ENCODE peak calls at places on chromosomes 16 and 17, in four cellular contexts. One of them, this sample, is unnamed. For H4K20me1, the result is how much of the 10 kb centered on the place peaks cover.

GRCh38 chr17:1201132-1201702 is 21.4 kb upstream of the ABR start:
- DNase-seq in IMR-90: no peak
- DNase-seq in GM23248: no peak
- DNase-seq in endothelial cell of umbilical vein: no peak
- DNase-seq in this sample: peak

GRCh38 chr17:12773153-12773552 is 16.1 kb upstream of the ARHGAP44 start:
- DNase-seq in GM23248: no peak
- DNase-seq in IMR-90: no peak
- DNase-seq in endothelial cell of umbilical vein: no peak
- DNase-seq in this sample: no peak

GRCh38 chr16:47939690-47940089 is 216.1 kb downstream of the ABCC12 start:
- DNase-seq in IMR-90: no peak
- DNase-seq in endothelial cell of umbilical vein: no peak
- DNase-seq in GM23248: no peak
- DNase-seq in this sample: no peak

GRCh38 chr17:33192961-33193911 is 99.9 kb downstream of the ASIC2 start:
- DNase-seq in IMR-90: no peak
- DNase-seq in endothelial cell of umbilical vein: no peak
- DNase-seq in GM23248: no peak
- DNase-seq in this sample: no peak

GRCh38 chr16:67961551-67961957 is 6.9 kb downstream of the SLC12A4 start:
- DNase-seq in endothelial cell of umbilical vein: no peak
- DNase-seq in IMR-90: no peak
- DNase-seq in GM23248: no peak
- DNase-seq in this sample: no peak

GRCh38 chr16:48608871-48609452 is 1.0 kb downstream of the N4BP1 start:
- DNase-seq in GM23248: peak
- DNase-seq in IMR-90: no peak
- DNase-seq in endothelial cell of umbilical vein: no peak
- DNase-seq in this sample: peak

GRCh38 chr16:1909661-1910231 is 8.5 kb downstream of the HS3ST6 start:
- DNase-seq in IMR-90: no peak
- DNase-seq in GM23248: no peak
- DNase-seq in endothelial cell of umbilical vein: no peak
- DNase-seq in this sample: peak

GRCh38 chr16:86625029-86625428 is 46.7 kb downstream of the FOXL1 start:
- DNase-seq in IMR-90: no peak
- DNase-seq in GM23248: no peak
- DNase-seq in endothelial cell of umbilical vein: no peak
- DNase-seq in this sample: no peak

GRCh38 chr16:4505356-4506153 is 29.4 kb downstream of the HMOX2 start:
- DNase-seq in IMR-90: no peak
- DNase-seq in endothelial cell of umbilical vein: no peak
- DNase-seq in GM23248: no peak
- DNase-seq in this sample: no peak

GRCh38 chr16:54112807-54113206 is 173.8 kb downstream of the IRX3 start:
- DNase-seq in endothelial cell of umbilical vein: no peak
- DNase-seq in GM23248: no peak
- DNase-seq in IMR-90: no peak
- DNase-seq in this sample: no peak

GRCh38 chr17:37190493-37190892 is 185.3 kb upstream of the C17orf78 start:
- DNase-seq in GM23248: no peak
- DNase-seq in IMR-90: no peak
- DNase-seq in endothelial cell of umbilical vein: no peak
- DNase-seq in this sample: no peak

GRCh38 chr16:51638338-51639135 is 487.5 kb upstream of the SALL1 start:
- DNase-seq in GM23248: peak
- DNase-seq in endothelial cell of umbilical vein: no peak
- DNase-seq in IMR-90: peak
- DNase-seq in this sample: no peak

GRCh38 chr16:68047987-68048386 is 24.9 kb downstream of the DUS2 start:
- DNase-seq in endothelial cell of umbilical vein: no peak
- DNase-seq in GM23248: no peak
- DNase-seq in IMR-90: no peak
- DNase-seq in this sample: no peak

GRCh38 chr16:77431131-77431670 is 3.6 kb downstream of the ADAMTS18 start:
- DNase-seq in GM23248: peak
- DNase-seq in endothelial cell of umbilical vein: peak
- DNase-seq in IMR-90: no peak
- DNase-seq in this sample: no peak

GRCh38 chr16:3748307-3748706 is 31.0 kb upstream of the TRAP1 start:
- DNase-seq in IMR-90: no peak
- DNase-seq in endothelial cell of umbilical vein: peak
- DNase-seq in GM23248: no peak
- DNase-seq in this sample: peak

GRCh38 chr17:29140051-29140582 is 40.1 kb downstream of the MYO18A start:
- DNase-seq in IMR-90: peak
- DNase-seq in endothelial cell of umbilical vein: peak
- DNase-seq in GM23248: peak
- DNase-seq in this sample: peak

GRCh38 chr16:48047755-48048154 is 108.0 kb downstream of the ABCC12 start:
- DNase-seq in IMR-90: no peak
- DNase-seq in endothelial cell of umbilical vein: peak
- DNase-seq in GM23248: no peak
- DNase-seq in this sample: no peak

GRCh38 chr16:78480588-78480987 is 381.1 kb downstream of the WWOX start:
- DNase-seq in IMR-90: no peak
- DNase-seq in endothelial cell of umbilical vein: no peak
- DNase-seq in GM23248: no peak
- DNase-seq in this sample: no peak

GRCh38 chr17:79829004-79829403 is 10.2 kb downstream of the CBX4 start:
- DNase-seq in IMR-90: no peak
- DNase-seq in endothelial cell of umbilical vein: no peak
- DNase-seq in GM23248: no peak
- DNase-seq in this sample: no peak

GRCh38 chr17:1764274-1764673 is 2.4 kb downstream of the SERPINF1 start:
- DNase-seq in GM23248: peak
- DNase-seq in endothelial cell of umbilical vein: peak
- DNase-seq in IMR-90: peak
- DNase-seq in this sample: peak

GRCh38 chr17:6070280-6070894 is at the start of gene WSCD1:
- DNase-seq in GM23248: peak
- DNase-seq in IMR-90: no peak
- DNase-seq in endothelial cell of umbilical vein: no peak
- DNase-seq in this sample: peak

GRCh38 chr17:72987166-72987565 is 105.3 kb downstream of the SLC39A11 start:
- DNase-seq in endothelial cell of umbilical vein: no peak
- DNase-seq in GM23248: no peak
- DNase-seq in IMR-90: no peak
- DNase-seq in this sample: no peak

GRCh38 chr17:56742601-56743000 is 91.1 kb downstream of the C17orf67 start:
- DNase-seq in GM23248: no peak
- DNase-seq in IMR-90: no peak
- DNase-seq in endothelial cell of umbilical vein: no peak
- DNase-seq in this sample: no peak

GRCh38 chr17:43211480-43212402 is at the start of gene TMEM106A:
- DNase-seq in IMR-90: peak
- DNase-seq in GM23248: peak
- DNase-seq in endothelial cell of umbilical vein: peak
- DNase-seq in this sample: peak

GRCh38 chr16:89616576-89617437 is 3.4 kb downstream of the DPEP1 start:
- DNase-seq in IMR-90: no peak
- DNase-seq in GM23248: no peak
- DNase-seq in endothelial cell of umbilical vein: no peak
- DNase-seq in this sample: no peak

GRCh38 chr16:88329726-88330700 is 52.7 kb upstream of the ZNF469 start:
- DNase-seq in IMR-90: no peak
- DNase-seq in endothelial cell of umbilical vein: no peak
- DNase-seq in GM23248: no peak
- DNase-seq in this sample: peak

GRCh38 chr16:56332464-56333079 is 92.8 kb downstream of the AMFR start:
- DNase-seq in endothelial cell of umbilical vein: peak
- DNase-seq in IMR-90: peak
- DNase-seq in GM23248: peak
- DNase-seq in this sample: peak

GRCh38 chr17:82837586-82838320 is 2.1 kb downstream of the ZNF750 start:
- DNase-seq in IMR-90: no peak
- DNase-seq in GM23248: no peak
- DNase-seq in endothelial cell of umbilical vein: no peak
- DNase-seq in this sample: no peak

GRCh38 chr16:89174877-89175276 is 3.3 kb downstream of the CDH15 start:
- DNase-seq in GM23248: no peak
- DNase-seq in endothelial cell of umbilical vein: no peak
- DNase-seq in IMR-90: no peak
- DNase-seq in this sample: peak

GRCh38 chr17:40493697-40494096 is 7.7 kb downstream of the TNS4 start:
- DNase-seq in IMR-90: no peak
- DNase-seq in GM23248: no peak
- DNase-seq in endothelial cell of umbilical vein: no peak
- DNase-seq in this sample: no peak

GRCh38 chr16:19859166-19859565 is 25.5 kb downstream of the GPRC5B start:
- DNase-seq in endothelial cell of umbilical vein: no peak
- DNase-seq in IMR-90: no peak
- DNase-seq in GM23248: no peak
- DNase-seq in this sample: no peak

GRCh38 chr16:46727630-46728029 is 20.5 kb downstream of the MYLK3 start:
- DNase-seq in endothelial cell of umbilical vein: no peak
- DNase-seq in GM23248: no peak
- DNase-seq in IMR-90: no peak
- DNase-seq in this sample: no peak

GRCh38 chr16:72060405-72060804 is 2.6 kb upstream of the HPR start:
- DNase-seq in IMR-90: no peak
- DNase-seq in GM23248: no peak
- DNase-seq in endothelial cell of umbilical vein: no peak
- DNase-seq in this sample: no peak

GRCh38 chr16:84271866-84272265 is 22.8 kb upstream of the WFDC1 start:
- DNase-seq in GM23248: no peak
- DNase-seq in endothelial cell of umbilical vein: no peak
- DNase-seq in IMR-90: no peak
- DNase-seq in this sample: no peak

GRCh38 chr17:59145571-59146096 is 9.4 kb downstream of the SKA2 start:
- DNase-seq in GM23248: no peak
- DNase-seq in IMR-90: no peak
- DNase-seq in endothelial cell of umbilical vein: no peak
- DNase-seq in this sample: peak
- H4K20me1 ChIP-seq in GM23248: under half
- H4K20me1 ChIP-seq in IMR-90: under half
- H4K20me1 ChIP-seq in endothelial cell of umbilical vein: under half
- H4K20me1 ChIP-seq in this sample: under half

GRCh38 chr16:85566502-85567100 is 46.5 kb upstream of the GSE1 start:
- DNase-seq in endothelial cell of umbilical vein: no peak
- DNase-seq in GM23248: no peak
- DNase-seq in IMR-90: no peak
- DNase-seq in this sample: no peak
- H4K20me1 ChIP-seq in endothelial cell of umbilical vein: under half
- H4K20me1 ChIP-seq in GM23248: under half
- H4K20me1 ChIP-seq in IMR-90: half or more
- H4K20me1 ChIP-seq in this sample: half or more

DNA sequence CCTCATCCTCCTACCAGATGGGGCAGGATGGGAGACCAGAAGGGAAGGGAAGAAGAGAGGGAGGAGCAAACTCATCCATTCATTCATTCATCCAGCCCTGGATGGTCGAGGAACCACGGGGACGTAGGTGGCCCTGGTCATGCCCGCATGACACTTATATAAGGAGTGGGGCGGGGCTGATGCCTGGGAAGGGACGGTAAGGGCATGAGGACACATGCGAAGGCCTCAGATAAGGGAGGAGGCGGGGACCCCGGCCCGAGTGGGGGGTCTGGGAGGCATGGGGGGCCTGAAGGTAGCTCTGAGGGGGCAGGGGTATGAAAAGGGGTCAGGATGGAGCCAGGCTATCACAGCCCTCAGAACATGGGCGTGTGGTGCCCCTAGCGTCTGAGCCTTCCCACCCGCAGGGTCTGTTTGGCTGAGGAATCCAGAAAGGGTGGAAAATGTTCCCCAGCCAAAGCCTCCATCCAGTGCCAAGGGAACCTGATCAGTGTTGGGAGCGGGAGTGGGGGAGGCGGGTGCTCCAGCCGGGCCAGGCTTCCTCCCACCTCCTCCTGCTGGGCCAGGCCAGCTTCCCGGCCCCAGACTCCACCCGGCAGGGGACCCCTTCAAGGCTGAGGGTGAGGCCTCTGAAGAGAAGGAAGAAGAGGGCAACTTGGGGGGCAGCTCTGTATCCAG is 17.6 kb upstream of the CD79B start:
- DNase-seq in GM23248: no peak
- DNase-seq in IMR-90: no peak
- DNase-seq in endothelial cell of umbilical vein: no peak
- DNase-seq in this sample: no peak
- H4K20me1 ChIP-seq in GM23248: under half
- H4K20me1 ChIP-seq in IMR-90: under half
- H4K20me1 ChIP-seq in endothelial cell of umbilical vein: under half
- H4K20me1 ChIP-seq in this sample: under half

GRCh38 chr16:58195771-58196170 is 2.1 kb downstream of the CSNK2A2 start:
- DNase-seq in GM23248: no peak
- DNase-seq in endothelial cell of umbilical vein: peak
- DNase-seq in IMR-90: no peak
- DNase-seq in this sample: no peak
- H4K20me1 ChIP-seq in GM23248: under half
- H4K20me1 ChIP-seq in endothelial cell of umbilical vein: under half
- H4K20me1 ChIP-seq in IMR-90: under half
- H4K20me1 ChIP-seq in this sample: under half

GRCh38 chr17:49021768-49022103 is 24.6 kb downstream of the IGF2BP1 start:
- DNase-seq in GM23248: no peak
- DNase-seq in IMR-90: no peak
- DNase-seq in endothelial cell of umbilical vein: peak
- DNase-seq in this sample: peak
- H4K20me1 ChIP-seq in GM23248: under half
- H4K20me1 ChIP-seq in IMR-90: under half
- H4K20me1 ChIP-seq in endothelial cell of umbilical vein: under half
- H4K20me1 ChIP-seq in this sample: under half

GRCh38 chr17:41913798-41914197 is 5.0 kb downstream of the ACLY start:
- DNase-seq in GM23248: no peak
- DNase-seq in endothelial cell of umbilical vein: no peak
- DNase-seq in IMR-90: no peak
- DNase-seq in this sample: peak

GRCh38 chr17:41914358-41914766 is 4.4 kb downstream of the ACLY start:
- DNase-seq in endothelial cell of umbilical vein: no peak
- DNase-seq in IMR-90: peak
- DNase-seq in GM23248: no peak
- DNase-seq in this sample: peak

GRCh38 chr17:41915020-41915419 is 3.7 kb downstream of the ACLY start:
- DNase-seq in GM23248: no peak
- DNase-seq in IMR-90: no peak
- DNase-seq in endothelial cell of umbilical vein: no peak
- DNase-seq in this sample: no peak

GRCh38 chr17:41910701-41911391 is 7.9 kb downstream of the ACLY start:
- DNase-seq in GM23248: peak
- DNase-seq in IMR-90: peak
- DNase-seq in endothelial cell of umbilical vein: no peak
- DNase-seq in this sample: peak

GRCh38 chr17:41912925-41913324 is 5.8 kb downstream of the ACLY start:
- DNase-seq in GM23248: no peak
- DNase-seq in endothelial cell of umbilical vein: no peak
- DNase-seq in IMR-90: no peak
- DNase-seq in this sample: peak
- H4K20me1 ChIP-seq in GM23248: under half
- H4K20me1 ChIP-seq in endothelial cell of umbilical vein: under half
- H4K20me1 ChIP-seq in IMR-90: half or more
- H4K20me1 ChIP-seq in this sample: half or more

DNA sequence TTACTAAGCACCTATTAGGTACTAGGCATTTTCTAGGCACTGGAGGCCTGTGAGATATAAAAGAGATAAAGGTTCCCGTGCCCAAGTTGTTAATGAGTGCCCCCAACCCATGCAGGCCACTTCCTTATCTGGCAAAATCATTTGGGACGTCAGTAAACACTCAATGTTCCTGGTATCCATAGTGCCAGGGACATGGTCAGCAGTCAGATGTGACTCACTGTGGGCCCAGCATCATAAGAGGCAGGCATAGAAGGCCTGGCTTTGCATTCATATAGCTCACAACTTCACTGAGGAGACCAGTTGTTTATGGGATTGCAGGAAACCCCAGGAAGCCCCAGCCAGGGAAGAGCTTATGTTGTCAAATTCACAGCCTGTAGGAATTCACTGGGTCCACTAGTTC is 81.1 kb downstream of the MRC2 start:
- DNase-seq in GM23248: peak
- DNase-seq in IMR-90: no peak
- DNase-seq in endothelial cell of umbilical vein: no peak
- DNase-seq in this sample: no peak
- H4K20me1 ChIP-seq in GM23248: under half
- H4K20me1 ChIP-seq in IMR-90: under half
- H4K20me1 ChIP-seq in endothelial cell of umbilical vein: under half
- H4K20me1 ChIP-seq in this sample: under half